ENCODE peak calls at places on chromosomes 1 and 21, in ten cellular contexts. Y, A, S, G, J, H, X, W, F and T are unnamed samples.

GRCh38 chr21:44854391-44854663 is 19.2 kb downstream of the PTTG1IP start:
- DNase-seq in A (no peak), X (no peak), J (no peak), S (no peak), Y (no peak), G (no peak), F (no peak), H (no peak), W (no peak), T (no peak)

GRCh38 chr1:206590025-206590834 is 22.0 kb downstream of the EIF2D start:
- DNase-seq in W (peak), G (no peak), H (no peak), J (peak), F (no peak), Y (no peak), X (peak), S (peak), A (peak), T (peak)

GRCh38 chr21:35021546-35021945 is 27.6 kb downstream of the RUNX1 start:
- DNase-seq in W (no peak), X (no peak), S (no peak), J (no peak), A (no peak), Y (no peak), H (no peak), F (no peak), G (no peak), T (no peak)

GRCh38 chr1:181175955-181176354 is 87.5 kb downstream of the IER5 start:
- DNase-seq in G (no peak), W (no peak), Y (no peak), X (no peak), F (no peak), S (no peak), J (no peak), H (no peak), A (no peak), T (no peak)

GRCh38 chr1:235919127-235919796 is 52.6 kb upstream of the LYST start:
- DNase-seq in F (no peak), Y (no peak), H (no peak), W (no peak), A (no peak), X (peak), S (no peak), G (no peak), J (no peak), T (no peak)

GRCh38 chr1:119047040-119047438 is 58.9 kb upstream of the TBX15 start:
- DNase-seq in H (no peak), X (no peak), F (no peak), A (no peak), Y (no peak), S (no peak), W (no peak), J (peak), G (no peak), T (no peak)

GRCh38 chr1:235011599-235012435 is 116.8 kb downstream of the TOMM20 start:
- DNase-seq in X (peak), Y (peak), H (peak), W (peak), J (peak), F (peak), A (peak), G (peak), S (peak), T (peak)

GRCh38 chr21:42276076-42276475 is 39.1 kb downstream of the TFF3 start:
- DNase-seq in A (no peak), W (no peak), J (no peak), G (no peak), X (no peak), Y (no peak), H (no peak), S (no peak), F (no peak), T (no peak)

GRCh38 chr1:201170533-201171062 is 16.3 kb upstream of the TMEM9 start:
- DNase-seq in H (peak), F (peak), J (peak), X (peak), W (peak), G (peak), A (peak), S (peak), Y (peak), T (peak)

GRCh38 chr1:158496379-158496778 is 24.4 kb downstream of the OR10R2 start:
- DNase-seq in Y (no peak), A (no peak), S (no peak), G (no peak), H (no peak), F (no peak), X (no peak), J (no peak), W (peak), T (no peak)

GRCh38 chr1:59410457-59410856 is 113.6 kb downstream of the FGGY start:
- DNase-seq in A (no peak), Y (no peak), S (no peak), J (no peak), H (no peak), F (no peak), G (no peak), W (no peak), X (no peak), T (no peak)

GRCh38 chr1:236861560-236862230 is 66.6 kb downstream of the MTR start:
- DNase-seq in W (no peak), Y (no peak), J (no peak), F (no peak), A (no peak), H (no peak), S (no peak), X (no peak), G (no peak), T (no peak)

GRCh38 chr1:39129514-39129913 is 75.0 kb upstream of the MACF1 start:
- DNase-seq in W (peak), F (no peak), Y (no peak), H (no peak), A (no peak), J (no peak), X (peak), S (no peak), G (no peak), T (no peak)

GRCh38 chr1:13538832-13539231 is 25.0 kb upstream of the LRRC38 start:
- DNase-seq in S (no peak), J (no peak), W (no peak), A (no peak), G (no peak), H (no peak), F (no peak), Y (no peak), X (no peak), T (no peak)

GRCh38 chr1:18938707-18939070 is 17.8 kb downstream of the IFFO2 start:
- DNase-seq in X (peak), H (no peak), F (no peak), G (no peak), S (no peak), A (no peak), J (no peak), Y (no peak), W (no peak), T (no peak)

GRCh38 chr21:41362605-41363369 is 960 bp downstream of the MX2 start:
- DNase-seq in W (no peak), H (no peak), X (no peak), F (no peak), S (no peak), A (no peak), Y (no peak), J (no peak), G (no peak), T (no peak)

GRCh38 chr1:234889643-234890042 is 239.0 kb downstream of the TOMM20 start:
- DNase-seq in X (no peak), J (no peak), S (no peak), Y (no peak), A (no peak), G (no peak), W (no peak), H (no peak), F (no peak), T (no peak)

GRCh38 chr1:119547805-119548204 is 40.8 kb downstream of the HSD3B1 start:
- DNase-seq in A (no peak), G (no peak), X (no peak), F (no peak), Y (no peak), W (no peak), J (no peak), H (no peak), S (no peak), T (no peak)

GRCh38 chr1:183604048-183604808 is 14.0 kb upstream of the NCF2 start:
- DNase-seq in G (no peak), S (no peak), F (no peak), W (peak), X (no peak), J (peak), H (no peak), A (no peak), Y (no peak), T (no peak)

GRCh38 chr1:2414297-2414958 is 2.1 kb upstream of the PEX10 start:
- DNase-seq in A (peak), H (peak), G (peak), W (peak), J (peak), X (peak), S (peak), F (no peak), Y (peak), T (peak)

GRCh38 chr1:29441916-29442668 is 205.8 kb downstream of the PTPRU start:
- DNase-seq in Y (no peak), J (no peak), A (no peak), X (peak), F (no peak), S (no peak), W (no peak), H (no peak), G (no peak), T (no peak)

GRCh38 chr21:44888581-44889550 is 15.4 kb upstream of the PTTG1IP start:
- DNase-seq in G (no peak), Y (peak), J (no peak), H (no peak), X (no peak), A (no peak), W (no peak), S (no peak), F (no peak), T (no peak)

GRCh38 chr1:62784509-62785365 is 805 bp downstream of the ATG4C start:
- DNase-seq in A (no peak), J (peak), X (peak), Y (no peak), S (no peak), H (no peak), W (peak), F (no peak), G (no peak), T (peak)

GRCh38 chr1:30604801-30605440 is 118.5 kb downstream of the MATN1 start:
- DNase-seq in H (no peak), S (no peak), A (no peak), W (no peak), Y (no peak), J (no peak), G (no peak), F (no peak), X (no peak), T (no peak)

GRCh38 chr1:183366116-183366515 is 52.1 kb downstream of the NMNAT2 start:
- DNase-seq in S (no peak), J (no peak), G (no peak), X (no peak), F (no peak), H (no peak), W (no peak), A (no peak), Y (no peak), T (no peak)

GRCh38 chr1:46691997-46692790 is 20.5 kb downstream of the TEX38 start:
- DNase-seq in W (no peak), A (no peak), S (no peak), J (no peak), X (no peak), H (no peak), G (no peak), F (no peak), Y (peak), T (no peak)

GRCh38 chr1:79745928-79746327 is 739.4 kb upstream of the ADGRL4 start:
- DNase-seq in J (no peak), F (no peak), X (no peak), Y (no peak), A (no peak), G (no peak), W (no peak), H (no peak), S (no peak), T (no peak)